ENCODE peak calls at places on chromosomes 4 and X, in five cellular contexts. H is osteocyte, J is fibroblast of the aortic adventitia, L is mesenchymal stem cell, O is ovary. D is an unnamed sample.

GRCh38 chrX:8345473-8345872 is 119.2 kb upstream of the VCX3B start:
- DNase-seq in H (no peak), J (no peak), L (no peak), O (no peak), D (no peak)

GRCh38 chr4:183571350-183572076 is 66.7 kb downstream of the ING2 start:
- DNase-seq in H (no peak), J (no peak), L (peak), O (peak), D (peak)

GRCh38 chr4:118381902-118382301 is 29.1 kb upstream of the PRSS12 start:
- DNase-seq in H (no peak), J (no peak), L (peak), O (no peak), D (peak)

GRCh38 chr4:26351685-26352084 is 30.9 kb downstream of the RBPJ start:
- DNase-seq in H (no peak), J (no peak), L (no peak), O (no peak), D (no peak)

GRCh38 chrX:11792461-11793421 is 34.7 kb downstream of the MSL3 start:
- DNase-seq in H (no peak), J (no peak), L (no peak), O (no peak), D (no peak)

GRCh38 chrX:43949669-43950068 is 23.5 kb downstream of the NDP start:
- DNase-seq in H (no peak), J (no peak), L (no peak), O (peak), D (no peak)

GRCh38 chrX:53071064-53071463 is 11.1 kb upstream of the TSPYL2 start:
- DNase-seq in H (no peak), J (no peak), L (no peak), O (no peak), D (no peak)

GRCh38 chr4:140739971-140740370 is 16.2 kb downstream of the TBC1D9 start:
- DNase-seq in H (no peak), J (no peak), L (no peak), O (no peak), D (no peak)

GRCh38 chr4:104728380-104729122 is 233.9 kb upstream of the CXXC4 start:
- DNase-seq in H (no peak), J (peak), L (peak), O (no peak), D (peak)

GRCh38 chrX:49230500-49231232 is 2.5 kb downstream of the CACNA1F start:
- DNase-seq in H (no peak), J (no peak), L (no peak), O (no peak), D (peak)

GRCh38 chr4:76850010-76850441 is 47.9 kb downstream of the SOWAHB start:
- DNase-seq in H (no peak), J (peak), L (peak), O (no peak), D (peak)

GRCh38 chr4:64538219-64538618 is 129.0 kb upstream of the TECRL start:
- DNase-seq in H (no peak), J (no peak), L (no peak), O (no peak), D (no peak)

GRCh38 chr4:84573335-84573734 is 9.6 kb upstream of the CDS1 start:
- DNase-seq in H (no peak), J (no peak), L (no peak), O (no peak), D (no peak)

GRCh38 chrX:120680090-120680489 is 50.2 kb upstream of the C1GALT1C1 start:
- DNase-seq in H (no peak), J (no peak), L (no peak), O (no peak), D (no peak)

GRCh38 chrX:120468071-120468470 is 1.0 kb downstream of the LAMP2 start:
- DNase-seq in H (no peak), J (no peak), L (peak), O (no peak), D (no peak)

GRCh38 chr4:143481361-143481760 is 32.1 kb upstream of the SMARCA5 start:
- DNase-seq in H (no peak), J (no peak), L (no peak), O (no peak), D (no peak)

GRCh38 chr4:44017422-44017739 is 431.2 kb downstream of the KCTD8 start:
- DNase-seq in H (no peak), J (no peak), L (no peak), O (no peak), D (no peak)

GRCh38 chrX:41339148-41339547 is 5.2 kb downstream of the DDX3X start:
- DNase-seq in H (no peak), J (no peak), L (no peak), O (no peak), D (no peak)

GRCh38 chrX:21374163-21374993 is at the start of gene CNKSR2:
- DNase-seq in H (no peak), J (peak), L (peak), O (peak), D (no peak)

D was measured in amniotic epithelial cell.